ENCODE peak calls at places on chromosome 18, in six cellular contexts. One of them, this sample, is unnamed.

GRCh38 chr18:8373486-8373885 is 235.8 kb upstream of the RAB12 start:
- DNase-seq in A549: no peak
- DNase-seq in stimulated activated CD8-positive, alpha-beta memory T cell treated with anti-CD3 and anti-CD28 coated beads, Interleukin-12 subunit alpha, Interleukin-12 subunit beta, amount 100 ng/mL, for 1 hour: no peak
- DNase-seq in endodermal cell: no peak
- DNase-seq in activated CD4-positive, alpha-beta T cell treated with anti-CD3 and anti-CD28 coated beads, Interleukin-2, amount 10 ng/mL, durations not matched to agents 7 days and 5 days: no peak
- DNase-seq in effector memory CD4-positive, alpha-beta T cell: no peak
- DNase-seq in this sample: no peak

GRCh38 chr18:37309059-37309458 is 256.5 kb downstream of the CELF4 start:
- DNase-seq in activated CD4-positive, alpha-beta T cell treated with anti-CD3 and anti-CD28 coated beads, Interleukin-2, amount 10 ng/mL, durations not matched to agents 7 days and 5 days: no peak
- DNase-seq in stimulated activated CD8-positive, alpha-beta memory T cell treated with anti-CD3 and anti-CD28 coated beads, Interleukin-12 subunit alpha, Interleukin-12 subunit beta, amount 100 ng/mL, for 1 hour: no peak
- DNase-seq in A549: peak; percentile 30
- DNase-seq in endodermal cell: no peak
- DNase-seq in effector memory CD4-positive, alpha-beta T cell: no peak
- DNase-seq in this sample: no peak

GRCh38 chr18:42821492-42821891 is 294.0 kb downstream of the RIT2 start:
- DNase-seq in activated CD4-positive, alpha-beta T cell treated with anti-CD3 and anti-CD28 coated beads, Interleukin-2, amount 10 ng/mL, durations not matched to agents 7 days and 5 days: no peak
- DNase-seq in stimulated activated CD8-positive, alpha-beta memory T cell treated with anti-CD3 and anti-CD28 coated beads, Interleukin-12 subunit alpha, Interleukin-12 subunit beta, amount 100 ng/mL, for 1 hour: no peak
- DNase-seq in endodermal cell: no peak
- DNase-seq in effector memory CD4-positive, alpha-beta T cell: no peak
- DNase-seq in A549: no peak
- DNase-seq in this sample: no peak

GRCh38 chr18:51447943-51448342 is 250.5 kb upstream of the MEX3C start:
- DNase-seq in stimulated activated CD8-positive, alpha-beta memory T cell treated with anti-CD3 and anti-CD28 coated beads, Interleukin-12 subunit alpha, Interleukin-12 subunit beta, amount 100 ng/mL, for 1 hour: no peak
- DNase-seq in activated CD4-positive, alpha-beta T cell treated with anti-CD3 and anti-CD28 coated beads, Interleukin-2, amount 10 ng/mL, durations not matched to agents 7 days and 5 days: no peak
- DNase-seq in endodermal cell: no peak
- DNase-seq in effector memory CD4-positive, alpha-beta T cell: no peak
- DNase-seq in A549: no peak
- DNase-seq in this sample: no peak

GRCh38 chr18:28086530-28087172 is 90.3 kb downstream of the CDH2 start:
- DNase-seq in A549: no peak
- DNase-seq in effector memory CD4-positive, alpha-beta T cell: no peak
- DNase-seq in stimulated activated CD8-positive, alpha-beta memory T cell treated with anti-CD3 and anti-CD28 coated beads, Interleukin-12 subunit alpha, Interleukin-12 subunit beta, amount 100 ng/mL, for 1 hour: no peak
- DNase-seq in endodermal cell: no peak
- DNase-seq in activated CD4-positive, alpha-beta T cell treated with anti-CD3 and anti-CD28 coated beads, Interleukin-2, amount 10 ng/mL, durations not matched to agents 7 days and 5 days: no peak
- DNase-seq in this sample: no peak

GRCh38 chr18:74137920-74138538 is 9.6 kb downstream of the FBXO15 start:
- DNase-seq in endodermal cell: no peak
- DNase-seq in activated CD4-positive, alpha-beta T cell treated with anti-CD3 and anti-CD28 coated beads, Interleukin-2, amount 10 ng/mL, durations not matched to agents 7 days and 5 days: no peak
- DNase-seq in effector memory CD4-positive, alpha-beta T cell: no peak
- DNase-seq in A549: no peak
- DNase-seq in stimulated activated CD8-positive, alpha-beta memory T cell treated with anti-CD3 and anti-CD28 coated beads, Interleukin-12 subunit alpha, Interleukin-12 subunit beta, amount 100 ng/mL, for 1 hour: no peak
- DNase-seq in this sample: no peak

GRCh38 chr18:35671952-35672603 is 90.5 kb downstream of the GALNT1 start:
- DNase-seq in stimulated activated CD8-positive, alpha-beta memory T cell treated with anti-CD3 and anti-CD28 coated beads, Interleukin-12 subunit alpha, Interleukin-12 subunit beta, amount 100 ng/mL, for 1 hour: no peak
- DNase-seq in A549: no peak
- DNase-seq in activated CD4-positive, alpha-beta T cell treated with anti-CD3 and anti-CD28 coated beads, Interleukin-2, amount 10 ng/mL, durations not matched to agents 7 days and 5 days: no peak
- DNase-seq in endodermal cell: no peak
- DNase-seq in effector memory CD4-positive, alpha-beta T cell: no peak
- DNase-seq in this sample: no peak

GRCh38 chr18:31268985-31269406 is 49.0 kb upstream of the DSG1 start:
- DNase-seq in effector memory CD4-positive, alpha-beta T cell: no peak
- DNase-seq in activated CD4-positive, alpha-beta T cell treated with anti-CD3 and anti-CD28 coated beads, Interleukin-2, amount 10 ng/mL, durations not matched to agents 7 days and 5 days: no peak
- DNase-seq in stimulated activated CD8-positive, alpha-beta memory T cell treated with anti-CD3 and anti-CD28 coated beads, Interleukin-12 subunit alpha, Interleukin-12 subunit beta, amount 100 ng/mL, for 1 hour: no peak
- DNase-seq in endodermal cell: no peak
- DNase-seq in A549: no peak
- DNase-seq in this sample: no peak

GRCh38 chr18:7094432-7094831 is 23.2 kb downstream of the LAMA1 start:
- DNase-seq in A549: no peak
- DNase-seq in endodermal cell: no peak
- DNase-seq in effector memory CD4-positive, alpha-beta T cell: no peak
- DNase-seq in activated CD4-positive, alpha-beta T cell treated with anti-CD3 and anti-CD28 coated beads, Interleukin-2, amount 10 ng/mL, durations not matched to agents 7 days and 5 days: no peak
- DNase-seq in stimulated activated CD8-positive, alpha-beta memory T cell treated with anti-CD3 and anti-CD28 coated beads, Interleukin-12 subunit alpha, Interleukin-12 subunit beta, amount 100 ng/mL, for 1 hour: no peak
- DNase-seq in this sample: no peak

GRCh38 chr18:22684268-22684667 is 248.9 kb upstream of the RBBP8 start:
- DNase-seq in endodermal cell: no peak
- DNase-seq in activated CD4-positive, alpha-beta T cell treated with anti-CD3 and anti-CD28 coated beads, Interleukin-2, amount 10 ng/mL, durations not matched to agents 7 days and 5 days: no peak
- DNase-seq in effector memory CD4-positive, alpha-beta T cell: no peak
- DNase-seq in stimulated activated CD8-positive, alpha-beta memory T cell treated with anti-CD3 and anti-CD28 coated beads, Interleukin-12 subunit alpha, Interleukin-12 subunit beta, amount 100 ng/mL, for 1 hour: no peak
- DNase-seq in A549: no peak
- DNase-seq in this sample: no peak

GRCh38 chr18:421236-422155 is 79.0 kb downstream of the COLEC12 start:
- DNase-seq in effector memory CD4-positive, alpha-beta T cell: no peak
- DNase-seq in endodermal cell: no peak
- DNase-seq in activated CD4-positive, alpha-beta T cell treated with anti-CD3 and anti-CD28 coated beads, Interleukin-2, amount 10 ng/mL, durations not matched to agents 7 days and 5 days: no peak
- DNase-seq in A549: no peak
- DNase-seq in stimulated activated CD8-positive, alpha-beta memory T cell treated with anti-CD3 and anti-CD28 coated beads, Interleukin-12 subunit alpha, Interleukin-12 subunit beta, amount 100 ng/mL, for 1 hour: no peak
- DNase-seq in this sample: no peak

GRCh38 chr18:46916551-46917107 is 678 bp downstream of the PIAS2 start:
- DNase-seq in endodermal cell: peak; percentile 78
- DNase-seq in A549: peak; percentile 14
- DNase-seq in stimulated activated CD8-positive, alpha-beta memory T cell treated with anti-CD3 and anti-CD28 coated beads, Interleukin-12 subunit alpha, Interleukin-12 subunit beta, amount 100 ng/mL, for 1 hour: peak; percentile 17
- DNase-seq in effector memory CD4-positive, alpha-beta T cell: no peak
- DNase-seq in activated CD4-positive, alpha-beta T cell treated with anti-CD3 and anti-CD28 coated beads, Interleukin-2, amount 10 ng/mL, durations not matched to agents 7 days and 5 days: peak; percentile 45
- DNase-seq in this sample: no peak

GRCh38 chr18:8029731-8030130 is 462.6 kb downstream of the PTPRM start:
- DNase-seq in A549: no peak
- DNase-seq in activated CD4-positive, alpha-beta T cell treated with anti-CD3 and anti-CD28 coated beads, Interleukin-2, amount 10 ng/mL, durations not matched to agents 7 days and 5 days: no peak
- DNase-seq in stimulated activated CD8-positive, alpha-beta memory T cell treated with anti-CD3 and anti-CD28 coated beads, Interleukin-12 subunit alpha, Interleukin-12 subunit beta, amount 100 ng/mL, for 1 hour: no peak
- DNase-seq in endodermal cell: no peak
- DNase-seq in effector memory CD4-positive, alpha-beta T cell: no peak
- DNase-seq in this sample: no peak

GRCh38 chr18:78720456-78721250 is 259.0 kb upstream of the SALL3 start:
- DNase-seq in A549: no peak
- DNase-seq in endodermal cell: no peak
- DNase-seq in stimulated activated CD8-positive, alpha-beta memory T cell treated with anti-CD3 and anti-CD28 coated beads, Interleukin-12 subunit alpha, Interleukin-12 subunit beta, amount 100 ng/mL, for 1 hour: no peak
- DNase-seq in activated CD4-positive, alpha-beta T cell treated with anti-CD3 and anti-CD28 coated beads, Interleukin-2, amount 10 ng/mL, durations not matched to agents 7 days and 5 days: no peak
- DNase-seq in effector memory CD4-positive, alpha-beta T cell: no peak
- DNase-seq in this sample: no peak

GRCh38 chr18:74389991-74390390 is 67.1 kb downstream of the DIPK1C start:
- DNase-seq in stimulated activated CD8-positive, alpha-beta memory T cell treated with anti-CD3 and anti-CD28 coated beads, Interleukin-12 subunit alpha, Interleukin-12 subunit beta, amount 100 ng/mL, for 1 hour: no peak
- DNase-seq in endodermal cell: no peak
- DNase-seq in A549: no peak
- DNase-seq in activated CD4-positive, alpha-beta T cell treated with anti-CD3 and anti-CD28 coated beads, Interleukin-2, amount 10 ng/mL, durations not matched to agents 7 days and 5 days: no peak
- DNase-seq in effector memory CD4-positive, alpha-beta T cell: no peak
- DNase-seq in this sample: no peak

GRCh38 chr18:6465281-6465680 is 50.6 kb upstream of the L3MBTL4 start:
- DNase-seq in stimulated activated CD8-positive, alpha-beta memory T cell treated with anti-CD3 and anti-CD28 coated beads, Interleukin-12 subunit alpha, Interleukin-12 subunit beta, amount 100 ng/mL, for 1 hour: no peak
- DNase-seq in A549: no peak
- DNase-seq in endodermal cell: no peak
- DNase-seq in activated CD4-positive, alpha-beta T cell treated with anti-CD3 and anti-CD28 coated beads, Interleukin-2, amount 10 ng/mL, durations not matched to agents 7 days and 5 days: no peak
- DNase-seq in effector memory CD4-positive, alpha-beta T cell: no peak
- DNase-seq in this sample: no peak

GRCh38 chr18:61609131-61609530 is 275.9 kb downstream of the CDH20 start:
- DNase-seq in A549: no peak
- DNase-seq in stimulated activated CD8-positive, alpha-beta memory T cell treated with anti-CD3 and anti-CD28 coated beads, Interleukin-12 subunit alpha, Interleukin-12 subunit beta, amount 100 ng/mL, for 1 hour: no peak
- DNase-seq in effector memory CD4-positive, alpha-beta T cell: no peak
- DNase-seq in endodermal cell: no peak
- DNase-seq in activated CD4-positive, alpha-beta T cell treated with anti-CD3 and anti-CD28 coated beads, Interleukin-2, amount 10 ng/mL, durations not matched to agents 7 days and 5 days: no peak
- DNase-seq in this sample: no peak

GRCh38 chr18:55314615-55315237 is 273.3 kb downstream of the TCF4 start:
- DNase-seq in endodermal cell: no peak
- DNase-seq in effector memory CD4-positive, alpha-beta T cell: no peak
- DNase-seq in A549: no peak
- DNase-seq in activated CD4-positive, alpha-beta T cell treated with anti-CD3 and anti-CD28 coated beads, Interleukin-2, amount 10 ng/mL, durations not matched to agents 7 days and 5 days: no peak
- DNase-seq in stimulated activated CD8-positive, alpha-beta memory T cell treated with anti-CD3 and anti-CD28 coated beads, Interleukin-12 subunit alpha, Interleukin-12 subunit beta, amount 100 ng/mL, for 1 hour: no peak
- DNase-seq in this sample: no peak

GRCh38 chr18:24470022-24470618 is 9.7 kb downstream of the HRH4 start:
- DNase-seq in activated CD4-positive, alpha-beta T cell treated with anti-CD3 and anti-CD28 coated beads, Interleukin-2, amount 10 ng/mL, durations not matched to agents 7 days and 5 days: no peak
- DNase-seq in endodermal cell: no peak
- DNase-seq in stimulated activated CD8-positive, alpha-beta memory T cell treated with anti-CD3 and anti-CD28 coated beads, Interleukin-12 subunit alpha, Interleukin-12 subunit beta, amount 100 ng/mL, for 1 hour: no peak
- DNase-seq in effector memory CD4-positive, alpha-beta T cell: no peak
- DNase-seq in A549: no peak
- DNase-seq in this sample: no peak

GRCh38 chr18:24656044-24656443 is 195.6 kb downstream of the HRH4 start:
- DNase-seq in A549: no peak
- DNase-seq in stimulated activated CD8-positive, alpha-beta memory T cell treated with anti-CD3 and anti-CD28 coated beads, Interleukin-12 subunit alpha, Interleukin-12 subunit beta, amount 100 ng/mL, for 1 hour: no peak
- DNase-seq in effector memory CD4-positive, alpha-beta T cell: no peak
- DNase-seq in activated CD4-positive, alpha-beta T cell treated with anti-CD3 and anti-CD28 coated beads, Interleukin-2, amount 10 ng/mL, durations not matched to agents 7 days and 5 days: no peak
- DNase-seq in endodermal cell: no peak
- DNase-seq in this sample: no peak

GRCh38 chr18:58078889-58079573 is 35.0 kb downstream of the NEDD4L start:
- DNase-seq in stimulated activated CD8-positive, alpha-beta memory T cell treated with anti-CD3 and anti-CD28 coated beads, Interleukin-12 subunit alpha, Interleukin-12 subunit beta, amount 100 ng/mL, for 1 hour: no peak
- DNase-seq in effector memory CD4-positive, alpha-beta T cell: no peak
- DNase-seq in activated CD4-positive, alpha-beta T cell treated with anti-CD3 and anti-CD28 coated beads, Interleukin-2, amount 10 ng/mL, durations not matched to agents 7 days and 5 days: no peak
- DNase-seq in endodermal cell: no peak
- DNase-seq in A549: no peak
- DNase-seq in this sample: no peak

GRCh38 chr18:78196280-78196679 is 783.3 kb upstream of the SALL3 start:
- DNase-seq in A549: no peak
- DNase-seq in effector memory CD4-positive, alpha-beta T cell: no peak
- DNase-seq in endodermal cell: no peak
- DNase-seq in activated CD4-positive, alpha-beta T cell treated with anti-CD3 and anti-CD28 coated beads, Interleukin-2, amount 10 ng/mL, durations not matched to agents 7 days and 5 days: no peak
- DNase-seq in stimulated activated CD8-positive, alpha-beta memory T cell treated with anti-CD3 and anti-CD28 coated beads, Interleukin-12 subunit alpha, Interleukin-12 subunit beta, amount 100 ng/mL, for 1 hour: no peak
- DNase-seq in this sample: no peak

GRCh38 chr18:31197676-31198075 is 35.0 kb upstream of the DSC1 start:
- DNase-seq in stimulated activated CD8-positive, alpha-beta memory T cell treated with anti-CD3 and anti-CD28 coated beads, Interleukin-12 subunit alpha, Interleukin-12 subunit beta, amount 100 ng/mL, for 1 hour: no peak
- DNase-seq in endodermal cell: no peak
- DNase-seq in effector memory CD4-positive, alpha-beta T cell: no peak
- DNase-seq in activated CD4-positive, alpha-beta T cell treated with anti-CD3 and anti-CD28 coated beads, Interleukin-2, amount 10 ng/mL, durations not matched to agents 7 days and 5 days: no peak
- DNase-seq in A549: no peak
- DNase-seq in this sample: no peak

GRCh38 chr18:9824862-9825479 is 60.8 kb upstream of the TXNDC2 start:
- DNase-seq in endodermal cell: peak; percentile 17
- DNase-seq in effector memory CD4-positive, alpha-beta T cell: no peak
- DNase-seq in A549: no peak
- DNase-seq in stimulated activated CD8-positive, alpha-beta memory T cell treated with anti-CD3 and anti-CD28 coated beads, Interleukin-12 subunit alpha, Interleukin-12 subunit beta, amount 100 ng/mL, for 1 hour: no peak
- DNase-seq in activated CD4-positive, alpha-beta T cell treated with anti-CD3 and anti-CD28 coated beads, Interleukin-2, amount 10 ng/mL, durations not matched to agents 7 days and 5 days: no peak
- DNase-seq in this sample: no peak

GRCh38 chr18:966095-967036 is 61.7 kb downstream of the ADCYAP1 start:
- DNase-seq in activated CD4-positive, alpha-beta T cell treated with anti-CD3 and anti-CD28 coated beads, Interleukin-2, amount 10 ng/mL, durations not matched to agents 7 days and 5 days: no peak
- DNase-seq in A549: no peak
- DNase-seq in stimulated activated CD8-positive, alpha-beta memory T cell treated with anti-CD3 and anti-CD28 coated beads, Interleukin-12 subunit alpha, Interleukin-12 subunit beta, amount 100 ng/mL, for 1 hour: no peak
- DNase-seq in endodermal cell: no peak
- DNase-seq in effector memory CD4-positive, alpha-beta T cell: no peak
- DNase-seq in this sample: no peak